ENCODE peak calls at places on chromosomes 11 and 22, in eight cellular contexts. W is cardiac fibroblast, X is upper lobe of left lung, F is breast epithelium, R is GM23338, U is heart left ventricle, S is AG09309, D is fibroblast of pulmonary artery. Z is an unnamed sample.
A peak's percentile ranks its signal among the peaks of the same experiment; 100 is the strongest.

GRCh38 chr11:617912-618682 is 2.3 kb upstream of the IRF7 start:
- DNase-seq in W (no peak), D (no peak), S (no peak), R (no peak), U (no peak), F (no peak), X (no peak), Z (no peak)

GRCh38 chr11:122578168-122578825 is 77.2 kb upstream of the UBASH3B start:
- DNase-seq in S (no peak), W (no peak), R (peak; percentile 37), X (no peak), U (no peak), D (no peak), F (no peak), Z (no peak)

GRCh38 chr22:27135582-27135981 is 478.2 kb downstream of the MIAT start:
- DNase-seq in W (peak; percentile 77), F (no peak), R (no peak), X (no peak), U (no peak), S (no peak), D (peak; percentile 75), Z (no peak)

GRCh38 chr11:12983331-12983730 is 25.8 kb upstream of the RASSF10 start:
- DNase-seq in X (no peak), S (no peak), F (no peak), U (no peak), R (no peak), D (no peak), W (no peak), Z (no peak)

GRCh38 chr22:38982008-38982927 is at the start of gene APOBEC3B:
- DNase-seq in S (peak; percentile 70), F (no peak), D (peak; percentile 89), R (peak; percentile 77), W (peak; percentile 94), X (no peak), U (peak; percentile 67), Z (peak; percentile 85)

GRCh38 chr22:40436460-40437431 is 66.4 kb downstream of the SGSM3 start:
- DNase-seq in U (no peak), D (peak; percentile 81), X (peak; percentile 34), F (no peak), W (peak; percentile 81), S (peak; percentile 63), R (peak; percentile 79), Z (peak; percentile 57)

GRCh38 chr11:61851128-61851899 is 23.2 kb downstream of the FADS2 start:
- DNase-seq in D (no peak), W (no peak), R (no peak), F (no peak), U (peak; percentile 81), X (no peak), S (no peak), Z (no peak)

GRCh38 chr11:124799384-124800225 is 601 bp downstream of the MSANTD2 start:
- DNase-seq in W (peak; percentile 38), F (no peak), U (peak; percentile 66), X (peak; percentile 33), S (no peak), R (peak; percentile 65), D (no peak), Z (peak; percentile 72)

GRCh38 chr22:38347181-38347943 is 30.1 kb upstream of the CSNK1E start:
- DNase-seq in W (no peak), D (no peak), S (no peak), U (peak; percentile 49), F (peak; percentile 15), R (no peak), X (no peak), Z (no peak)

GRCh38 chr11:95339554-95339953 is 108.6 kb upstream of the SESN3 start:
- DNase-seq in S (no peak), F (no peak), D (no peak), W (peak; percentile 18), U (no peak), X (no peak), R (no peak), Z (peak; percentile 40)

GRCh38 chr22:23245045-23245798 is 64.9 kb downstream of the BCR start:
- DNase-seq in R (no peak), S (peak; percentile 24), W (peak; percentile 22), X (no peak), U (no peak), D (no peak), F (no peak), Z (no peak)

GRCh38 chr11:434496-434895 is 7.3 kb downstream of the ANO9 start:
- DNase-seq in D (no peak), U (no peak), S (no peak), R (no peak), F (no peak), X (no peak), W (no peak), Z (no peak)

GRCh38 chr11:17551347-17552040 is 4.4 kb downstream of the OTOG start:
- DNase-seq in W (no peak), F (no peak), U (no peak), R (no peak), X (no peak), D (no peak), S (no peak), Z (no peak)

GRCh38 chr11:9624448-9624847 is 39.4 kb upstream of the SWAP70 start:
- DNase-seq in U (no peak), R (no peak), D (no peak), S (no peak), W (no peak), X (no peak), F (no peak), Z (no peak)

GRCh38 chr22:17980013-17980510 is 44.3 kb downstream of the MICAL3 start:
- DNase-seq in S (no peak), U (no peak), F (no peak), R (peak; percentile 56), D (peak; percentile 32), X (no peak), W (no peak), Z (no peak)

GRCh38 chr11:124841186-124841585 is 24.0 kb upstream of the ROBO3 start:
- DNase-seq in W (peak; percentile 30), D (no peak), X (no peak), R (no peak), S (no peak), F (no peak), U (no peak), Z (no peak)

DNA sequence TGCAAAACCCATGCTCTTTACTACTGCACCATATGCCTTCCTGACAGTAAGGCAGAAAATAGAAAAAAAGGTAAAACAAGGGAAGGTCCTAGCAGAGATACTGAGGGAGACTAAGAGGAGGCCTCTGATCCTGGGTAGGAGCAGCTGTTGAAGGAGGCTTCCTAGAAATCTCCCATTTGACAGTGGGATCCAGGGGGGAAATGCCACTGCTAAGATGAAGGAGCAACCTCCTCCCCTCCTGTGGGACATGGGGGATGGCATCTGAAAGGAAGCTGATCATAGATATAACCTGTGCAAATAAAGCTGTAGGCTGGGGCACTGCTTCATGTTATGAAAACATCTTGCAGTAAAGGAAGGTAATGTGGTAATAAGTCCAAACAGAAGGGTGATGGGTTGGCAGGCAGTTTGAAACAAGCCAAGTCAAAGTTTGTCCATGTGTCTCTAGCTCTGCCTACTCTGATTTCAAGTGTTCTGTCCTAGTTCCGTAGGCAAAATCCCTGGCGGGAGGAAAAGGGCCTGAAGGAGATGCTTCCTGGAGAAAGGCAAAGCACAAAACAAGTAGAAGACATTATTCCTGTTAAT is 86.7 kb upstream of the EED start:
- DNase-seq in S (no peak), D (no peak), U (no peak), X (no peak), W (no peak), F (no peak), R (no peak), Z (no peak)
- TF ChIP-seq CTCF in S (no peak), D (no peak), U (no peak), X (no peak), W (no peak), F (no peak), R (no peak), Z (no peak)

GRCh38 chr11:114441921-114442320 is 2.7 kb downstream of the REXO2 start:
- DNase-seq in F (no peak), U (no peak), X (no peak), W (no peak), D (no peak), R (no peak), S (no peak), Z (no peak)
- TF ChIP-seq CTCF in F (no peak), U (no peak), X (no peak), W (no peak), D (no peak), R (no peak), S (no peak), Z (no peak)

DNA sequence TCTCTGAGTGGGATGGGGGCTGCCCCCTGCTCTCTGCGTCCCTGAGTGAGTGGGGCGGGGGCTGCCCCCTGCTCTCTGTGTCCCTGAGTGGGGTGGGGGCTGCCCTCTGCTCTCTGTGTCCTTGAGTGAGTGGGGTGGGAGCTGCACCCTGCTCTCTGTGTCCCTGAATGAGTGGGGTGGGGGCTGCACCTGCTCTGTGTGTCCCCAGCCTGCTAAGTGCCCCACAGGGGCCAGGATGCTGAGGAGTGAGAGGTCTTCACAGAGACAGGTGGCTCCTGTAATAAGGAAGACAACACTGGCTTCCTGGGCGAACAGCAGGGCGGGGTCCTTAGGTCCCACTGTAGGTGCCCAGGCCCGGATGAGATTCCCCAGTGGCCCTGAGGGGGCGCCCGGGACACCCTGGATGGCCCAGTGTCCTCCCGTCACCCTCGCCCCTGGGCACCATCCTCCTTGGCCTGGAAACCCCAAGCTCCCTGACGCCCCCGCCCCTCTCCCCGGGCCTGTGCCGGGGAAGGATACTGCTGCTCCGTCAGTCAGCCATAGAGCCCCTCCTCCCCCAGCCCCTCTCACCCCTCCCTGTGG is 3.8 kb upstream of the CCDC188 start:
- DNase-seq in U (no peak), F (no peak), S (no peak), R (peak; percentile 58), D (no peak), W (no peak), X (no peak), Z (no peak)
- TF ChIP-seq CTCF in U (no peak), F (no peak), S (no peak), R (no peak), D (no peak), W (no peak), X (no peak), Z (no peak)

GRCh38 chr22:49018601-49019000 is 809.1 kb downstream of the BRD1 start:
- DNase-seq in X (peak; percentile 16), U (peak; percentile 41), S (no peak), R (no peak), F (peak; percentile 13), D (no peak), W (no peak), Z (no peak)
- TF ChIP-seq CTCF in X (no peak), U (no peak), S (no peak), R (no peak), F (no peak), D (no peak), W (no peak), Z (no peak)

GRCh38 chr11:64918056-64918455 is 1.0 kb upstream of the ATG2A start:
- DNase-seq in S (peak; percentile 31), D (peak; percentile 63), X (no peak), R (peak; percentile 43), F (no peak), U (no peak), W (peak; percentile 62), Z (no peak)
- TF ChIP-seq CTCF in S (peak; percentile 35), D (peak; percentile 39), X (no peak), R (peak; percentile 22), F (no peak), U (peak; percentile 21), W (peak; percentile 29), Z (no peak)